ENCODE peak calls at places on chromosomes 5 and 9, in four cellular contexts. M is SJSA1, H is kidney epithelial cell, R is AG10803. P is an unnamed sample.

GRCh38 chr5:144028644-144029043 is 141.8 kb downstream of the YIPF5 start:
- DNase-seq in M (no peak), H (no peak), R (peak; percentile 95), P (peak; percentile 88)

GRCh38 chr5:80964919-80965318 is 4.8 kb downstream of the RASGRF2 start:
- DNase-seq in M (no peak), H (no peak), R (no peak), P (no peak)

GRCh38 chr5:35202319-35203111 is 27.8 kb downstream of the PRLR start:
- DNase-seq in M (peak; percentile 58), H (no peak), R (peak; percentile 42), P (peak; percentile 14)

GRCh38 chr5:153896117-153896516 is 142.6 kb downstream of the FAM114A2 start:
- DNase-seq in M (no peak), H (no peak), R (peak; percentile 60), P (no peak)

GRCh38 chr5:27328480-27328879 is 290.1 kb upstream of the CDH9 start:
- DNase-seq in M (no peak), H (peak; percentile 37), R (peak; percentile 79), P (peak; percentile 79)

GRCh38 chr9:75064307-75065025 is 23.5 kb downstream of the NMRK1 start:
- DNase-seq in M (no peak), H (no peak), R (peak; percentile 68), P (no peak)

GRCh38 chr5:150306775-150307174 is 4.1 kb upstream of the ARSI start:
- DNase-seq in M (no peak), H (no peak), R (no peak), P (no peak)

GRCh38 chr9:120931278-120932085 is 4.9 kb upstream of the TRAF1 start:
- DNase-seq in M (peak; percentile 40), H (no peak), R (peak; percentile 67), P (peak; percentile 29)

GRCh38 chr5:59367791-59368394 is 525.6 kb downstream of the PDE4D start:
- DNase-seq in M (peak; percentile 46), H (peak; percentile 7), R (peak; percentile 61), P (no peak)

GRCh38 chr9:35112257-35113020 is 3.2 kb downstream of the ATOSB start:
- DNase-seq in M (no peak), H (no peak), R (peak; percentile 84), P (no peak)

DNA sequence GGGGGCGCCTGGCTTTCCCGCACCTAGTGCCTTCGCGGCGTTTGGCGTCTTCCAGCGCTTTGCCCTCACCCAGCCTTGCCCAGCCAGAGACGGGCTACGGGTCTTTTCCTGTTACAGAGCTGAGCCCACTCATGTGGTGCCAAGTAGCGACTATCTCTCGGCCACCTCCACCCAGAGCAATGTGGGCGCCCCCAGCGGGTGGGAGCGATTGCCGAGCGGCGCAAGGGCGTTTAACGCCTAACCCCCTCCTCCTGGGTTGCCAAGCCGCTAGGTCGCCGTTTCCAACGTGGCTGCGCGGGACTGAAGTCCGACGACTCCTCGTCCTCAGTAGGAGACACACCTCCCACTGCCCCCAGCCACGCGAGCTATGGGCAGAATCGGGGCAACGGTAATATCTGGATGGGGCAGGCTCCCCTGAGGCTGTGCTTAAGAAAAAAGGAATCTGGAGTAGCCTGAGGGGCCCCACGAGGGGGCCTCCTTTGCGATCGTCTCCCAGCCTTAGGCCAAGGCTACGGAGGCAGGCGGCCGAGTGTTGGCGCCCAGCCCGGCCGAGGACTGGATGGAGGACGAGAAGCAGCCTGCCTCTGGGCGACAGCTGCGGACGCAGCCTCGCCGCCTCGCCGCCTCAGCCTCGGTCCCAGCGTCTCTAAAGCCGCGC is 5.8 kb downstream of the TLX3 start:
- DNase-seq in M (no peak), H (no peak), R (no peak), P (no peak)
- H3K4me3 ChIP-seq in M (no peak overlapping the region), H (no peak overlapping the region), R (no peak overlapping the region), P (no peak overlapping the region)

DNA sequence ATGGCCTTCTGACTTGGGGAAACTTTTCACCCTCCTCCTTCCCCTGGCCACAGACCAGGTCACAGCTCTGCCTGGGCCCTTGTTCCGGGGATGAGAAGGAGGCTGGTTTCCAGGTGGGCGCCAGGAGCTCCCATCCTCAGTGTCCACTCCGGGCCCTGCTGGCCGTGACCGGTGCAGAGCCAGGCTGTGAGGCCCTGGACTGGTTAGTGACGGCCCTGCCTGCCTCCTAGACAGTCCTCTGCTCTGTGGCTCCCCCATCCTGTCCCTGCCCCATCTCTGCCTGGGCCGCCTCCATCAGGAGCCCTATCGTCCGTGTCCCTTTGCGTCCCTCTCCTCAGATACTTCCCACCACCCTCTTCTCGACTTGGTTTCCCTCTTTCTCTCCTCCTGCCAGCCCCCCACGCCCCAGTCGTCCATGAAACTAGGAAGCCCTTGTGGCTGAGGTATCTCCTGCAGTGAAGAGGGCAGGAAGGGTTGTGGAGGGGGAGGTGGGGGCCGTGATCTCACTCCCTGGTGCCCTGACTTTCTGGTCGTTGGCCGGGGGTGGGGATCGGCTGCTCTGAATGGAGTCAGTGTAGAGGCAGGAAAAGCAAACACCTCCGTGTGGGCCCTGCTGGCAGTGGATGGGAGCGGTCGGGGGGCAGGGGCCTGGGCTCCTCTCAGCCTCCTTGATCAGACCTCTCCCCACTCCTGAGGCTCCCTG is 15.4 kb upstream of the CERCAM start:
- DNase-seq in M (no peak), H (no peak), R (no peak), P (no peak)
- H3K4me3 ChIP-seq in M (no peak overlapping the region), H (no peak overlapping the region), R (no peak overlapping the region), P (no peak overlapping the region)

GRCh38 chr9:33374634-33375237 is 27.6 kb downstream of the AQP7 start:
- DNase-seq in M (peak; percentile 52), H (no peak), R (peak; percentile 65), P (peak; percentile 21)
- H3K4me3 ChIP-seq in M (no peak overlapping the region), H (no peak overlapping the region), R (no peak overlapping the region), P (no peak overlapping the region)

GRCh38 chr5:14184082-14184481 is 40.9 kb downstream of the TRIO start:
- DNase-seq in M (no peak), H (no peak), R (no peak), P (no peak)
- H3K4me3 ChIP-seq in M (no peak overlapping the region), H (no peak overlapping the region), R (peak overlapping the region; percentile 50), P (peak overlapping the region; percentile 7)

GRCh38 chr9:5631021-5631420 is 2.1 kb downstream of the RIC1 start:
- DNase-seq in M (no peak), H (no peak), R (peak; percentile 64), P (no peak)
- H3K4me3 ChIP-seq in M (peak overlapping the region; percentile 90), H (no peak overlapping the region), R (peak overlapping the region; percentile 78), P (peak overlapping the region; percentile 94)